ENCODE peak calls at places on chromosomes 2 and 18, in nine cellular contexts. E is thyroid gland; T is CD8-positive, alpha-beta memory T cell; S is H7; F is tibial artery; N is heart left ventricle; L is adrenal gland; C is astrocyte; H is right lobe of liver. J is an unnamed sample. For H3K36me3 and H3K27me3, the result is how much of the 10 kb centered on the place peaks cover.

GRCh38 chr2:226791056-226791486 is 8.5 kb downstream of the IRS1 start:
- DNase-seq in E (peak), T (no peak), S (peak), F (no peak), N (no peak), L (peak), C (peak), H (peak), J (no peak)

GRCh38 chr2:39437522-39438296 is 624 bp upstream of the MAP4K3 start:
- DNase-seq in E (peak), T (peak), S (peak), F (peak), N (peak), L (peak), C (no peak), H (peak), J (no peak)

GRCh38 chr2:223148516-223148915 is 96.5 kb downstream of the KCNE4 start:
- DNase-seq in E (no peak), T (no peak), S (no peak), F (no peak), N (no peak), L (no peak), C (no peak), H (no peak), J (no peak)

GRCh38 chr2:235494716-235495372 is 1.0 kb downstream of the AGAP1 start:
- DNase-seq in E (peak), T (no peak), S (peak), F (peak), N (peak), L (peak), C (peak), H (no peak), J (no peak)

GRCh38 chr18:64330161-64330560 is 181.3 kb upstream of the LINC00305 start:
- DNase-seq in E (no peak), T (no peak), S (peak), F (no peak), N (no peak), L (no peak), C (no peak), H (no peak), J (no peak)

GRCh38 chr2:177212895-177213856 is 582 bp downstream of the HNRNPA3 start:
- DNase-seq in E (peak), T (peak), S (peak), F (peak), N (peak), L (peak), C (peak), H (peak), J (peak)

GRCh38 chr2:168685619-168686453 is 116.6 kb upstream of the NOSTRIN start:
- DNase-seq in E (no peak), T (no peak), S (no peak), F (no peak), N (no peak), L (no peak), C (peak), H (no peak), J (no peak)

GRCh38 chr2:220279372-220279771 is 651.9 kb downstream of the SLC4A3 start:
- DNase-seq in E (no peak), T (no peak), S (no peak), F (no peak), N (no peak), L (no peak), C (peak), H (no peak), J (peak)

GRCh38 chr18:22604390-22604985 is 186.8 kb upstream of the CTAGE1 start:
- DNase-seq in E (peak), T (no peak), S (no peak), F (peak), N (peak), L (peak), C (peak), H (peak), J (no peak)

GRCh38 chr2:11697103-11697871 is 27.3 kb upstream of the NTSR2 start:
- DNase-seq in E (peak), T (no peak), S (peak), F (peak), N (peak), L (no peak), C (peak), H (no peak), J (no peak)

GRCh38 chr2:71599038-71599437 is 145.7 kb downstream of the DYSF start:
- DNase-seq in E (no peak), T (no peak), S (no peak), F (no peak), N (no peak), L (no peak), C (no peak), H (no peak), J (no peak)

DNA sequence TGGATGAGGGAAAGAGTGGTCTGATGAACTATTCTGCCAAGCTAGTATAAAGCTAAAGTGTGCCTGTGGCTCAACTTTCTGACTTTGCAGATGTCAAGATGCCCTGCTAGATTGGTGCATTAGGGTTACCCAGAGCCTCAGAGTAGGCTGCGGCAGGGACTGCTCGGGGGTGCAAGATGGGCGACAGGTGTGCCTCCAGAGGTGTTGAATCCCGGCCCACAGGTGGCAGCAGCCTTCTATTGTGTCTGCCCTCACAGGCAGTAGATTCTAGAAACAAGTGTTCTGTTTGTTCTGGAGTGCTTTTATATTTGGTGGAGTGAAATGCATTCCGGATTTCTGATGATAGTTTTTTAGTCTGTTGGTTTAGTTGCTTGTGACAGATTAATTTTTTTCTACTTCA is 131.6 kb upstream of the IL1R2 start:
- DNase-seq in E (peak), T (no peak), S (peak), F (no peak), N (no peak), L (no peak), C (no peak), H (no peak), J (no peak)
- H3K36me3 ChIP-seq in E (under half), T (under half), S (under half), F (under half), N (under half), L (under half), C (half or more), H (under half), J (half or more)

GRCh38 chr2:105725388-105725787 is 19.3 kb upstream of the NCK2 start:
- DNase-seq in E (no peak), T (no peak), S (no peak), F (no peak), N (no peak), L (no peak), C (no peak), H (no peak), J (no peak)
- H3K4me3 ChIP-seq in E (no peak), T (no peak), S (no peak), F (no peak), N (no peak), L (no peak), C (no peak), H (no peak), J (no peak)

DNA sequence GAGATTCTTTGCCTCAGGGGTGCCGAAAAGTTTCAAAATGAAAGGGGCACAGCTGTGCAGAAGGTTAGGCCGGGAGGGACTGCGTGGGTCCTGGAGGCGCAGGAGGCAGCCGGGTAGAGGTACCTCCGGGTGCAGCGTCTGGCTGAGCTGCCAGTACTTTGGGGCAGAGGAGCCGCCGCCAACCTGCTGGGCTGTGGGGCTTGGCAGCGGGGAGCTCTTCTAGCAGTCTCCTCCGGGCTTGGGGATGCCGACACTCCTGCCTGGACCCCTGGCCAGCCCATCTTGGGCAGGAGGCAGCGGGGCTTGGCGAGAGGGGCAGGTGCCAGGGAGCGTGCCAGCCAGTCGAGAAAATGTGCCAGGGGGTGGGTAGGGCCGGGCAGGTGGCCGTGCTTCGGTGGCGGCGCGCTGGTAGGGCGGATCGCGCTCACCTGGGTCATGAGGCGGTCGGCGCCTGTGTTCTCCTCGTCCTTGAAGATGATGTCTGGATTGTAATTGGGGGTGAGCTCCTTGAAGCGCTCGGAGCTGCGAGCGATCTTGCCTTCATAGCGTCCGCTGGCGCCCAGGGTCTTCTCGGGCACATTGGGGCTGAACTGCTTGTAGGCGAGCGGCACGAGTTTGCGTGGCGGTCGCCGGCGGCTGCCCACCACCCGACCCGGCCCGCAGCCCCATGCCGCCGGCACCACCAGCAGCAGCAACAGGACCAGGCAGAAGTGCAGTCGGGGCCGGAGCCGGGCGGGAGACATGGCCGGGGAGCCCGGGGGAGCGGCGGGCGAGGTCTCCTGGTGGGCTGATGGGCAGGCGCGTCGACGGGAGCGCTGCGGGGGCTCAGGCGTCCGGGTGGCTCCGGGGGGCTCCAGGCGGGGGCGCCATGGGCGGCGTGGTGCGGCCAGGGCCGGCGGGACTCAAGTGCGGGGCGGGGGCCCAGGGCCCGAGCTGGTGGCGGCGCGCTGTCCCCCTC is 717 bp downstream of the IHH start:
- DNase-seq in E (no peak), T (no peak), S (peak), F (peak), N (no peak), L (no peak), C (no peak), H (peak), J (no peak)
- H3K27me3 ChIP-seq in E (under half), T (under half), S (half or more), F (under half), N (half or more), L (half or more), C (half or more), H (under half), J (half or more)

DNA sequence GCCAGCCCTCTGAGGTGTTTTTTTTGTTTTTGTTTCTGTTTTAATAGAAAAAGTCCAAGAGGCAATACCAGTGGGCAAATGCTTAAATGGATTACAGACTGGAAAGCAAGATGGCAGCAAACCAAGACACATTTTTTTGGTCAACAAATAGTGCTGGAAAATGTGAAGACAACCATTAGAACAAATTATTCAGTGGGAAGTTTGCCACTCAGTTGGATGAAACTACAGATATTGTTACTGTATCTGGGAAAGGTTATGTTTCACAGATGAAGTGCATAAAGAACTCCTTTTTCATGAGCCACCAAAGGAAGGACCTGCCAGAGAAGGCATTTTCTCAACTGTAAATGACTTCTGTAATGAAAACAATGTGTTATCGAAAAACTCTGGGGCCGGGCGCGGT is 93.0 kb upstream of the ODC1 start:
- DNase-seq in E (no peak), T (no peak), S (peak), F (no peak), N (peak), L (no peak), C (peak), H (no peak), J (no peak)
- H3K36me3 ChIP-seq in E (under half), T (under half), S (under half), F (under half), N (under half), L (under half), C (under half), H (under half), J (under half)

GRCh38 chr2:213419980-213420379 is 135.7 kb downstream of the SPAG16 start:
- DNase-seq in E (no peak), T (no peak), S (no peak), F (no peak), N (no peak), L (no peak), C (no peak), H (no peak), J (no peak)
- H3K4me3 ChIP-seq in E (no peak), T (no peak), S (no peak), F (no peak), N (no peak), L (no peak), C (no peak), H (no peak), J (no peak)